ENCODE peak calls at places on chromosome 12, in nine cellular contexts. F, P, M, Q, U, X, A, C and Y are unnamed samples.

GRCh38 chr12:54172102-54172630 is 16.6 kb downstream of the SMUG1 start:
- DNase-seq in A (no peak), M (peak; percentile 76), F (no peak), P (no peak), C (no peak), X (no peak), Q (no peak), U (no peak), Y (no peak)

GRCh38 chr12:402127-402456 is 648 bp downstream of the CCDC77 start:
- DNase-seq in X (no peak), C (no peak), Q (no peak), A (no peak), P (peak; percentile 14), M (peak; percentile 29), U (no peak), F (no peak), Y (no peak)

GRCh38 chr12:67772276-67773169 is 124.0 kb downstream of the DYRK2 start:
- DNase-seq in C (peak; percentile 58), M (peak; percentile 57), A (no peak), Q (no peak), P (no peak), U (no peak), X (no peak), F (no peak), Y (no peak)

GRCh38 chr12:39401459-39401858 is 41.5 kb downstream of the KIF21A start:
- DNase-seq in Q (no peak), F (no peak), X (no peak), U (no peak), A (no peak), M (no peak), P (no peak), C (peak; percentile 22), Y (no peak)

GRCh38 chr12:19757317-19757877 is 318.1 kb downstream of the AEBP2 start:
- DNase-seq in C (no peak), M (no peak), Q (no peak), X (no peak), P (no peak), U (no peak), A (no peak), F (no peak), Y (no peak)

GRCh38 chr12:87317302-87317701 is 711.9 kb downstream of the C12orf50 start:
- DNase-seq in F (no peak), P (no peak), X (peak; percentile 4), Q (no peak), A (no peak), M (no peak), C (no peak), U (no peak), Y (no peak)

GRCh38 chr12:121295746-121296617 is 527 bp downstream of the CAMKK2 start:
- DNase-seq in M (peak; percentile 35), A (no peak), F (peak; percentile 42), C (peak; percentile 34), P (peak; percentile 43), X (peak; percentile 14), U (no peak), Q (peak; percentile 25), Y (no peak)

GRCh38 chr12:4858385-4858784 is 51.3 kb upstream of the KCNA1 start:
- DNase-seq in U (no peak), M (peak; percentile 82), Q (no peak), P (no peak), X (no peak), C (no peak), A (no peak), F (no peak), Y (no peak)

GRCh38 chr12:89920866-89921265 is 212.2 kb upstream of the ATP2B1 start:
- DNase-seq in F (no peak), M (no peak), P (no peak), A (no peak), U (no peak), C (no peak), X (no peak), Q (no peak), Y (no peak)

GRCh38 chr12:122282066-122282465 is 15.8 kb upstream of the VPS33A start:
- DNase-seq in X (no peak), C (no peak), Q (no peak), M (no peak), A (no peak), U (no peak), P (no peak), F (no peak), Y (no peak)

GRCh38 chr12:45598761-45599160 is 130.7 kb upstream of the ARID2 start:
- DNase-seq in F (no peak), U (no peak), M (no peak), X (no peak), A (no peak), Q (no peak), P (no peak), C (no peak), Y (no peak)

GRCh38 chr12:119179335-119180021 is 747 bp downstream of the HSPB8 start:
- DNase-seq in M (no peak), C (peak; percentile 66), X (peak; percentile 30), A (no peak), P (peak; percentile 52), F (peak; percentile 61), U (peak; percentile 71), Q (peak; percentile 64), Y (no peak)

GRCh38 chr12:59651230-59651920 is 55.5 kb downstream of the SLC16A7 start:
- DNase-seq in Q (no peak), M (no peak), X (peak; percentile 2), P (peak; percentile 27), U (peak; percentile 51), C (no peak), A (no peak), F (no peak), Y (no peak)

GRCh38 chr12:59649203-59649602 is 53.4 kb downstream of the SLC16A7 start:
- DNase-seq in Q (no peak), F (no peak), P (peak; percentile 27), U (no peak), C (no peak), M (no peak), A (no peak), X (no peak), Y (no peak)

GRCh38 chr12:59652098-59652497 is 56.3 kb downstream of the SLC16A7 start:
- DNase-seq in P (no peak), X (no peak), F (no peak), U (no peak), C (no peak), Q (no peak), A (no peak), M (no peak), Y (no peak)

GRCh38 chr12:59654061-59654460 is 58.2 kb downstream of the SLC16A7 start:
- DNase-seq in F (no peak), P (no peak), A (no peak), X (no peak), U (no peak), M (no peak), C (no peak), Q (no peak), Y (no peak)

GRCh38 chr12:59650594-59651229 is 54.9 kb downstream of the SLC16A7 start:
- DNase-seq in Q (no peak), C (no peak), P (peak; percentile 35), F (no peak), X (no peak), U (no peak), M (no peak), A (no peak), Y (no peak)
- TF ChIP-seq CTCF in Q (no peak), C (no peak), P (no peak), F (no peak), X (no peak), U (no peak), M (no peak), A (no peak), Y (no peak)

GRCh38 chr12:25126086-25126485 is 68.9 kb downstream of the DNAI7 start:
- DNase-seq in M (no peak), A (no peak), X (no peak), Q (no peak), P (no peak), C (no peak), F (no peak), U (no peak), Y (no peak)

GRCh38 chr12:25135531-25136154 is 59.3 kb downstream of the DNAI7 start:
- DNase-seq in A (no peak), C (no peak), U (no peak), P (no peak), M (peak; percentile 66), Q (no peak), F (no peak), X (peak; percentile 43), Y (peak; percentile 59)

GRCh38 chr12:25130741-25131188 is 64.2 kb downstream of the DNAI7 start:
- DNase-seq in C (no peak), U (no peak), M (no peak), P (no peak), X (peak; percentile 31), Q (peak; percentile 21), A (no peak), F (no peak), Y (no peak)

DNA sequence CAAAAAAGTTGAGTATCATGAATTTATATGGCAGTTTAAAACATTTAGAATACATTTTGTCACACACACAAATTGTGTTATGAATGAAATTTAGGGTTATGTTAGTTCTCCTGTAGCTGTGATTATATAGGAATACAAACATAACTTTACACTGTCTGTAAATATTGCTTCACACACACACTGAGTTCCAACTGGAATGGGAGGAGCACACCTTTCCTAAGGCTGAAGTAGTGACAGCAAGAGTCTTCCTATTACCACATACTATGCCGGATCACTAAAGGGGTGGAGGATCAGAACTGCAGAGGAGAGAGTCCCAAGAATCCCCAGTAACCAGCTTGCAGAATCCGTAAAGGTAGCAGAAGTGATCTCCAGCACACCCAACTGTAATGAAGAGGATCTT is 63.7 kb downstream of the DNAI7 start:
- DNase-seq in P (no peak), M (no peak), X (no peak), Q (no peak), A (no peak), U (no peak), C (no peak), F (no peak), Y (no peak)
- TF ChIP-seq CTCF in P (no peak), M (no peak), X (no peak), Q (no peak), A (no peak), U (no peak), C (no peak), F (no peak), Y (no peak)

DNA sequence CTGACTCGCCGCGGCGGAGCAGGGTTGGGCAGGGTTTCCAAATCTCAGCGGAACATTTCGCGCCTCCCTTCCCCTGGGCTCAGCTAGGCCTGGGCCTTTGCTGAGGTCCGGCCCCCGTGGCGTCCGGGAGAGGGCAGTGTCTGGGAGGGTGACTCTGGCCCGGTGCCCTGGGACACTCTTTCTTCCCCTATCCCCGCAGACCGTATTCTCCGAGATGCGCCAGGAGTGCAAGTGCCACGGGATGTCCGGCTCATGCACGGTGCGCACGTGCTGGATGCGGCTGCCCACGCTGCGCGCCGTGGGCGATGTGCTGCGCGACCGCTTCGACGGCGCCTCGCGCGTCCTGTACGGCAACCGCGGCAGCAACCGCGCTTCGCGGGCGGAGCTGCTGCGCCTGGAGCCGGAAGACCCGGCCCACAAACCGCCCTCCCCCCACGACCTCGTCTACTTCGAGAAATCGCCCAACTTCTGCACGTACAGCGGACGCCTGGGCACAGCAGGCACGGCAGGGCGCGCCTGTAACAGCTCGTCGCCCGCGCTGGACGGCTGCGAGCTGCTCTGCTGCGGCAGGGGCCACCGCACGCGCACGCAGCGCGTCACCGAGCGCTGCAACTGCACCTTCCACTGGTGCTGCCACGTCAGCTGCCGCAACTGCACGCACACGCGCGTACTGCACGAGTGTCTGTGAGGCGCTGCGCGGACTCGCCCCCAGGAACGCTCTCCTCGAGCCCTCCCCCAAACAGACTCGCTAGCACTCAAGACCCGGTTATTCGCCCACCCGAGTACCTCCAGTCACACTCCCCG is 3.0 kb downstream of the WNT1 start:
- DNase-seq in A (no peak), Q (peak; percentile 66), C (no peak), F (no peak), U (no peak), P (no peak), X (no peak), M (peak; percentile 45), Y (peak; percentile 63)
- TF ChIP-seq CTCF in A (no peak), Q (peak; percentile 38), C (peak; percentile 7), F (no peak), U (peak; percentile 15), P (no peak), X (peak; percentile 11), M (peak; percentile 49), Y (peak; percentile 2)

GRCh38 chr12:32312049-32312670 is 87.2 kb upstream of the FGD4 start:
- DNase-seq in C (no peak), F (no peak), Q (peak; percentile 45), X (peak; percentile 41), A (no peak), P (peak; percentile 16), U (peak; percentile 45), M (no peak), Y (no peak)
- TF ChIP-seq CTCF in C (peak; percentile 41), F (no peak), Q (peak; percentile 81), X (peak; percentile 65), A (peak; percentile 35), P (peak; percentile 52), U (peak; percentile 53), M (peak; percentile 23), Y (peak; percentile 80)